ENCODE peak calls at places on chromosomes 1 and 21, in four cellular contexts. R is ascending aorta, S is fibroblast of lung, F is PC-3. P is an unnamed sample.

GRCh38 chr1:222369991-222370910 is 177.7 kb downstream of the HHIPL2 start:
- DNase-seq in F (peak; percentile 53), R (no peak), S (peak; percentile 98), P (no peak)

GRCh38 chr21:39869141-39869818 is 2.0 kb downstream of the PCP4 start:
- DNase-seq in F (no peak), R (no peak), S (no peak), P (no peak)

GRCh38 chr1:172499636-172500141 is 33.3 kb upstream of the SUCO start:
- DNase-seq in S (peak; percentile 30), F (peak; percentile 100), R (no peak), P (no peak)

GRCh38 chr1:234975941-234976871 is 152.4 kb downstream of the TOMM20 start:
- DNase-seq in F (no peak), S (no peak), R (peak; percentile 75), P (no peak)

GRCh38 chr1:167137285-167138192 is 43.7 kb downstream of the STYXL2 start:
- DNase-seq in S (no peak), F (no peak), R (no peak), P (no peak)

GRCh38 chr1:61085191-61086086 is 3.1 kb downstream of the NFIA start:
- DNase-seq in F (peak; percentile 50), S (no peak), R (no peak), P (no peak)

GRCh38 chr21:36847189-36847588 is 119.3 kb downstream of the HLCS start:
- DNase-seq in F (peak; percentile 89), S (peak; percentile 77), R (no peak), P (no peak)

GRCh38 chr1:20325844-20326323 is 35.2 kb downstream of the VWA5B1 start:
- DNase-seq in R (no peak), S (peak; percentile 35), F (no peak), P (no peak)

GRCh38 chr1:156815307-156815826 is 1.3 kb downstream of the SH2D2A start:
- DNase-seq in F (peak; percentile 69), R (peak; percentile 71), S (peak; percentile 70), P (peak; percentile 65)

GRCh38 chr21:41112740-41113692 is 54.9 kb upstream of the BACE2 start:
- DNase-seq in R (no peak), S (peak; percentile 99), F (no peak), P (no peak)

GRCh38 chr1:152050886-152051764 is 14.3 kb upstream of the S100A11 start:
- DNase-seq in S (peak; percentile 9), R (no peak), F (peak; percentile 44), P (no peak)

GRCh38 chr1:23097316-23097715 is 71.3 kb downstream of the LUZP1 start:
- DNase-seq in F (no peak), R (no peak), S (peak; percentile 28), P (no peak)

GRCh38 chr1:190129367-190129766 is 348.3 kb downstream of the BRINP3 start:
- DNase-seq in R (no peak), S (no peak), F (no peak), P (no peak)

GRCh38 chr1:202998836-202999750 is 8.1 kb upstream of the TMEM183A start:
- DNase-seq in S (peak; percentile 26), F (peak; percentile 88), R (peak; percentile 74), P (no peak)

GRCh38 chr21:21200103-21200938 is 202.1 kb downstream of the NCAM2 start:
- DNase-seq in F (peak; percentile 85), S (peak; percentile 100), R (peak; percentile 79), P (peak; percentile 44)

GRCh38 chr1:94708299-94708685 is 111.9 kb upstream of the SLC44A3 start:
- DNase-seq in R (no peak), F (no peak), S (no peak), P (no peak)

GRCh38 chr1:2628191-2628932 is 4.5 kb downstream of the MMEL1 start:
- DNase-seq in S (no peak), F (no peak), R (no peak), P (no peak)

GRCh38 chr1:22317231-22317919 is 134.3 kb upstream of the ZBTB40 start:
- DNase-seq in S (no peak), R (no peak), F (peak; percentile 44), P (no peak)

GRCh38 chr1:169704797-169705196 is 6.6 kb downstream of the SELL start:
- DNase-seq in F (no peak), S (no peak), R (no peak), P (no peak)
- H3K4me1 ChIP-seq in F (no peaks in the 10 kb centered on the region), S (no peaks in the 10 kb centered on the region), R (no peaks in the 10 kb centered on the region), P (no peaks in the 10 kb centered on the region)

GRCh38 chr1:26733982-26734381 is 38.2 kb downstream of the ARID1A start:
- DNase-seq in F (peak; percentile 86), R (no peak), S (peak; percentile 97), P (no peak)
- H3K4me1 ChIP-seq in F (peaks cover 27% of the 10 kb centered on the region), R (peaks cover 10% of the 10 kb centered on the region), S (peaks cover 10% of the 10 kb centered on the region), P (peaks cover 24% of the 10 kb centered on the region)

GRCh38 chr1:24288479-24288878 is 30.7 kb upstream of the GRHL3 start:
- DNase-seq in F (no peak), R (no peak), S (no peak), P (no peak)
- H3K4me1 ChIP-seq in F (peaks cover 61% of the 10 kb centered on the region), R (peaks cover 6% of the 10 kb centered on the region), S (peaks cover 3% of the 10 kb centered on the region), P (peaks cover 3% of the 10 kb centered on the region)

GRCh38 chr1:42173961-42174715 is 9.6 kb upstream of the GUCA2A start:
- DNase-seq in R (no peak), S (peak; percentile 20), F (peak; percentile 94), P (no peak)
- H3K4me1 ChIP-seq in R (peaks cover 27% of the 10 kb centered on the region), S (peaks cover 2% of the 10 kb centered on the region), F (peaks cover 59% of the 10 kb centered on the region), P (peaks cover 21% of the 10 kb centered on the region)

GRCh38 chr1:197917813-197918646 is 858 bp downstream of the LHX9 start:
- DNase-seq in S (no peak), F (no peak), R (no peak), P (no peak)
- H3K4me1 ChIP-seq in S (peaks cover 2% of the 10 kb centered on the region), F (peaks cover 4% of the 10 kb centered on the region), R (peaks cover 13% of the 10 kb centered on the region), P (peaks cover 34% of the 10 kb centered on the region)

GRCh38 chr1:8010080-8010664 is 15.9 kb downstream of the ERRFI1 start:
- DNase-seq in F (no peak), S (peak; percentile 29), R (no peak), P (no peak)

GRCh38 chr1:8011016-8011415 is 15.1 kb downstream of the ERRFI1 start:
- DNase-seq in S (peak; percentile 12), R (no peak), F (no peak), P (peak; percentile 89)

GRCh38 chr1:8006037-8006963 is 19.8 kb downstream of the ERRFI1 start:
- DNase-seq in R (no peak), S (peak; percentile 45), F (peak; percentile 70), P (no peak)

GRCh38 chr1:8011923-8012858 is 13.9 kb downstream of the ERRFI1 start:
- DNase-seq in F (no peak), S (peak; percentile 17), R (no peak), P (no peak)

DNA sequence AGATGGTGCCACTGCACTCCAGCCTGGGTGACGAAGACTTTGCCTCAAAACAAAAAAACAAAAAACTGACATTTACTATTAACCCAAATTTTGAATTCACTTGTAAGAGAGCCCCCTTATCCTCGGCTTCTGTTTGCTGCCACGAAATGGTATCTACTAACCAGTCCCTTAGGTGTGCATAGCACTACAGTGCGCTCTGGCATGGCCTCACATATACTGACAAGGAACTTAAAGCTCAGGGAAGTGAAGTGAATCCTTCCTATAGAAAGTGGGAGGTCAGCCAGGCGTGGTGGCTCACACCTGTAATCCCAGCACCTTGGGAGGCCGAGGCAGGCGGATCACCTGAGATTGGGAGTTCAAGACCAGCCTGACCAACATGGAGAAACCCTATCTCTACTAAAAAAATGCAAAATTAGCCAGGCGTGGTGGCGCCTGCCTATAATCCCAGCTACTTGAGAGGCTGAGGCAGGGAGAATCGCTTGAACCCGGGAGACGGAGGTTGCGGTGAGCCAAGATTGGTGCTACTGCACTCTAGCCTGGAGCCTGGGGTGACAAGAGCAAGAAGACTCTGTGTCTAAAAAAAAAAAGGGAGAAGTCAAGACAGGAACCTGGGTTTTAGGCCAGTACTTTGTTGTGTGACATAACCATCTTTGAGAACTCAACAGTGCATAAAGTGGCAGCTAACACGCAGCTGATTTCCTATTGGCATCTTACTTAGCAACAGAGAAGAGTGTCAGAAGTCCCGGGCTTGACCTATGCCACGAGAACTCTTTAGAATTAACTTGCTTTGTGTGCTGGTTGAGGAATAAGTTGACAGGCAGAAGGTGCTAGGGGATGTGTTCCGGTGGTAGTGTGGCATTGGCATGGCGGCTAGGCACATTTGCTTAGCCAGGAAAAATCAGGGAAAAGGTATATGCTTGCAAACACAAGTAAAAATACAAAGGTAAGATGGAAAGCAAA is 16.8 kb downstream of the ERRFI1 start:
- DNase-seq in S (peak; percentile 20), R (no peak), F (no peak), P (no peak)
- H3K4me1 ChIP-seq in S (peaks cover 21% of the 10 kb centered on the region), R (peaks cover 18% of the 10 kb centered on the region), F (peaks cover 28% of the 10 kb centered on the region), P (peaks cover 58% of the 10 kb centered on the region)

GRCh38 chr1:56517404-56518130 is 61.8 kb downstream of the PLPP3 start:
- DNase-seq in F (peak; percentile 54), R (no peak), S (no peak), P (no peak)
- H3K4me1 ChIP-seq in F (peaks cover 25% of the 10 kb centered on the region), R (peaks cover 1% of the 10 kb centered on the region), S (peaks cover 4% of the 10 kb centered on the region), P (peaks cover 15% of the 10 kb centered on the region)